ENCODE peak calls at places on chromosomes 6 and 20, in five cellular contexts. One of them, this sample, is unnamed.
A peak's percentile ranks its signal among the peaks of the same experiment; 100 is the strongest.

GRCh38 chr6:73514746-73515110 is 6.1 kb downstream of the EEF1A1 start:
- DNase-seq in lung: no peak
- DNase-seq in hippocampal formation: no peak
- DNase-seq in activated T-cell treated with anti-CD3 and anti-CD28 coated beads, Interleukin-2, amount 50 U/mL, for 48 hours: no peak
- DNase-seq in NCI-H1092: no peak
- DNase-seq in this sample: peak; percentile 21

GRCh38 chr20:54218470-54218869 is 10.6 kb downstream of the PFDN4 start:
- DNase-seq in activated T-cell treated with anti-CD3 and anti-CD28 coated beads, Interleukin-2, amount 50 U/mL, for 48 hours: no peak
- DNase-seq in hippocampal formation: no peak
- DNase-seq in NCI-H1092: no peak
- DNase-seq in lung: no peak
- DNase-seq in this sample: no peak

GRCh38 chr6:73079611-73079955 is 145.7 kb downstream of the KHDC1L start:
- DNase-seq in activated T-cell treated with anti-CD3 and anti-CD28 coated beads, Interleukin-2, amount 50 U/mL, for 48 hours: no peak
- DNase-seq in hippocampal formation: no peak
- DNase-seq in NCI-H1092: no peak
- DNase-seq in lung: no peak
- DNase-seq in this sample: no peak

GRCh38 chr6:24918641-24919403 is 16.9 kb downstream of the RIPOR2 start:
- DNase-seq in lung: no peak
- DNase-seq in activated T-cell treated with anti-CD3 and anti-CD28 coated beads, Interleukin-2, amount 50 U/mL, for 48 hours: no peak
- DNase-seq in hippocampal formation: no peak
- DNase-seq in NCI-H1092: peak; percentile 28
- DNase-seq in this sample: no peak

GRCh38 chr20:17502105-17502504 is 29.1 kb downstream of the BFSP1 start:
- DNase-seq in activated T-cell treated with anti-CD3 and anti-CD28 coated beads, Interleukin-2, amount 50 U/mL, for 48 hours: no peak
- DNase-seq in hippocampal formation: no peak
- DNase-seq in NCI-H1092: no peak
- DNase-seq in lung: no peak
- DNase-seq in this sample: no peak

GRCh38 chr6:41935685-41936072 is 5.9 kb downstream of the CCND3 start:
- DNase-seq in NCI-H1092: no peak
- DNase-seq in lung: no peak
- DNase-seq in activated T-cell treated with anti-CD3 and anti-CD28 coated beads, Interleukin-2, amount 50 U/mL, for 48 hours: no peak
- DNase-seq in hippocampal formation: no peak
- DNase-seq in this sample: peak; percentile 8

GRCh38 chr20:58452667-58453255 is 62.4 kb downstream of the APCDD1L start:
- DNase-seq in activated T-cell treated with anti-CD3 and anti-CD28 coated beads, Interleukin-2, amount 50 U/mL, for 48 hours: no peak
- DNase-seq in lung: no peak
- DNase-seq in hippocampal formation: no peak
- DNase-seq in NCI-H1092: no peak
- DNase-seq in this sample: no peak

GRCh38 chr6:45148278-45148677 is 179.9 kb upstream of the RUNX2 start:
- DNase-seq in hippocampal formation: no peak
- DNase-seq in NCI-H1092: no peak
- DNase-seq in activated T-cell treated with anti-CD3 and anti-CD28 coated beads, Interleukin-2, amount 50 U/mL, for 48 hours: no peak
- DNase-seq in lung: no peak
- DNase-seq in this sample: no peak

GRCh38 chr6:35044145-35044745 is 96.9 kb downstream of the TCP11 start:
- DNase-seq in hippocampal formation: peak; percentile 22
- DNase-seq in NCI-H1092: no peak
- DNase-seq in lung: peak; percentile 42
- DNase-seq in activated T-cell treated with anti-CD3 and anti-CD28 coated beads, Interleukin-2, amount 50 U/mL, for 48 hours: no peak
- DNase-seq in this sample: peak; percentile 56

GRCh38 chr20:10648651-10649050 is 25.1 kb downstream of the JAG1 start:
- DNase-seq in hippocampal formation: no peak
- DNase-seq in activated T-cell treated with anti-CD3 and anti-CD28 coated beads, Interleukin-2, amount 50 U/mL, for 48 hours: no peak
- DNase-seq in NCI-H1092: no peak
- DNase-seq in lung: no peak
- DNase-seq in this sample: no peak

GRCh38 chr20:51042064-51042463 is 19.2 kb upstream of the KCNG1 start:
- DNase-seq in activated T-cell treated with anti-CD3 and anti-CD28 coated beads, Interleukin-2, amount 50 U/mL, for 48 hours: no peak
- DNase-seq in lung: no peak
- DNase-seq in NCI-H1092: no peak
- DNase-seq in hippocampal formation: no peak
- DNase-seq in this sample: no peak

GRCh38 chr6:136526196-136526930 is 23.9 kb downstream of the MAP7 start:
- DNase-seq in hippocampal formation: peak; percentile 76
- DNase-seq in NCI-H1092: peak; percentile 26
- DNase-seq in activated T-cell treated with anti-CD3 and anti-CD28 coated beads, Interleukin-2, amount 50 U/mL, for 48 hours: peak; percentile 46
- DNase-seq in lung: peak; percentile 47
- DNase-seq in this sample: no peak

GRCh38 chr20:44018684-44019637 is 104.3 kb downstream of the TOX2 start:
- DNase-seq in activated T-cell treated with anti-CD3 and anti-CD28 coated beads, Interleukin-2, amount 50 U/mL, for 48 hours: no peak
- DNase-seq in NCI-H1092: no peak
- DNase-seq in lung: no peak
- DNase-seq in hippocampal formation: no peak
- DNase-seq in this sample: no peak

GRCh38 chr6:109671721-109672120 is 19.3 kb downstream of the AK9 start:
- DNase-seq in hippocampal formation: no peak
- DNase-seq in NCI-H1092: no peak
- DNase-seq in activated T-cell treated with anti-CD3 and anti-CD28 coated beads, Interleukin-2, amount 50 U/mL, for 48 hours: no peak
- DNase-seq in lung: no peak
- DNase-seq in this sample: no peak

GRCh38 chr6:141452354-141452686 is 680.4 kb upstream of the GJE1 start:
- DNase-seq in lung: no peak
- DNase-seq in activated T-cell treated with anti-CD3 and anti-CD28 coated beads, Interleukin-2, amount 50 U/mL, for 48 hours: no peak
- DNase-seq in NCI-H1092: no peak
- DNase-seq in hippocampal formation: no peak
- DNase-seq in this sample: no peak

GRCh38 chr6:106746660-106747059 is 117.3 kb downstream of the QRSL1 start:
- DNase-seq in NCI-H1092: no peak
- DNase-seq in lung: peak; percentile 34
- DNase-seq in activated T-cell treated with anti-CD3 and anti-CD28 coated beads, Interleukin-2, amount 50 U/mL, for 48 hours: no peak
- DNase-seq in hippocampal formation: no peak
- DNase-seq in this sample: no peak

GRCh38 chr6:158892266-158892665 is 73.1 kb upstream of the EZR start:
- DNase-seq in NCI-H1092: no peak
- DNase-seq in activated T-cell treated with anti-CD3 and anti-CD28 coated beads, Interleukin-2, amount 50 U/mL, for 48 hours: no peak
- DNase-seq in lung: no peak
- DNase-seq in hippocampal formation: no peak
- DNase-seq in this sample: no peak

GRCh38 chr6:158475344-158476302 is 84.3 kb upstream of the TMEM181 start:
- DNase-seq in activated T-cell treated with anti-CD3 and anti-CD28 coated beads, Interleukin-2, amount 50 U/mL, for 48 hours: no peak
- DNase-seq in hippocampal formation: no peak
- DNase-seq in lung: no peak
- DNase-seq in NCI-H1092: peak; percentile 93
- DNase-seq in this sample: no peak

GRCh38 chr6:4997862-4998261 is 6.0 kb downstream of the RPP40 start:
- DNase-seq in activated T-cell treated with anti-CD3 and anti-CD28 coated beads, Interleukin-2, amount 50 U/mL, for 48 hours: no peak
- DNase-seq in lung: no peak
- DNase-seq in hippocampal formation: no peak
- DNase-seq in NCI-H1092: no peak
- DNase-seq in this sample: no peak

GRCh38 chr20:33838035-33838864 is 27.1 kb downstream of the CHMP4B start:
- DNase-seq in lung: no peak
- DNase-seq in NCI-H1092: no peak
- DNase-seq in activated T-cell treated with anti-CD3 and anti-CD28 coated beads, Interleukin-2, amount 50 U/mL, for 48 hours: no peak
- DNase-seq in hippocampal formation: no peak
- DNase-seq in this sample: no peak

GRCh38 chr6:145241039-145241438 is 494.3 kb downstream of the EPM2A start:
- DNase-seq in NCI-H1092: no peak
- DNase-seq in activated T-cell treated with anti-CD3 and anti-CD28 coated beads, Interleukin-2, amount 50 U/mL, for 48 hours: no peak
- DNase-seq in lung: no peak
- DNase-seq in hippocampal formation: no peak
- DNase-seq in this sample: no peak

GRCh38 chr6:42392871-42393270 is 58.9 kb downstream of the TRERF1 start:
- DNase-seq in hippocampal formation: no peak
- DNase-seq in NCI-H1092: no peak
- DNase-seq in lung: no peak
- DNase-seq in activated T-cell treated with anti-CD3 and anti-CD28 coated beads, Interleukin-2, amount 50 U/mL, for 48 hours: peak; percentile 22
- DNase-seq in this sample: no peak

GRCh38 chr6:84249724-84250123 is 22.3 kb upstream of the CEP162 start:
- DNase-seq in hippocampal formation: no peak
- DNase-seq in activated T-cell treated with anti-CD3 and anti-CD28 coated beads, Interleukin-2, amount 50 U/mL, for 48 hours: no peak
- DNase-seq in NCI-H1092: no peak
- DNase-seq in lung: no peak
- DNase-seq in this sample: no peak